ENCODE peak calls at places on chromosomes 16 and 17, in four cellular contexts. One of them, this sample, is unnamed.

GRCh38 chr17:58066409-58066808 is 16.8 kb upstream of the DYNLL2 start:
- DNase-seq in GM12878: no peak
- DNase-seq in WTC11: no peak
- DNase-seq in K562: no peak
- DNase-seq in this sample: no peak

GRCh38 chr17:63961355-63962207 is 11.1 kb downstream of the SCN4A start:
- DNase-seq in GM12878: no peak
- DNase-seq in WTC11: peak; percentile 100
- DNase-seq in K562: peak; percentile 95
- DNase-seq in this sample: peak; percentile 68

GRCh38 chr16:4574919-4575705 is 19.0 kb downstream of the C16orf96 start:
- DNase-seq in GM12878: no peak
- DNase-seq in WTC11: peak; percentile 66
- DNase-seq in K562: no peak
- DNase-seq in this sample: no peak

GRCh38 chr16:19094542-19095365 is 19.0 kb upstream of the ITPRIPL2 start:
- DNase-seq in GM12878: no peak
- DNase-seq in WTC11: no peak
- DNase-seq in K562: peak; percentile 28
- DNase-seq in this sample: peak; percentile 88

GRCh38 chr16:88973007-88973410 is 4.0 kb downstream of the CBFA2T3 start:
- DNase-seq in GM12878: no peak
- DNase-seq in WTC11: no peak
- DNase-seq in K562: peak; percentile 87
- DNase-seq in this sample: no peak

GRCh38 chr17:81082177-81083073 is 47.5 kb downstream of the BAIAP2 start:
- DNase-seq in GM12878: no peak
- DNase-seq in WTC11: no peak
- DNase-seq in K562: no peak
- DNase-seq in this sample: no peak

GRCh38 chr17:3693829-3694231 is 2.1 kb downstream of the P2RX5 start:
- DNase-seq in GM12878: peak; percentile 91
- DNase-seq in WTC11: no peak
- DNase-seq in K562: no peak
- DNase-seq in this sample: no peak

GRCh38 chr16:85998868-85999729 is 100.1 kb downstream of the IRF8 start:
- DNase-seq in GM12878: no peak
- DNase-seq in WTC11: no peak
- DNase-seq in K562: no peak
- DNase-seq in this sample: no peak

GRCh38 chr17:66720567-66720966 is 114.3 kb upstream of the CACNG5 start:
- DNase-seq in GM12878: no peak
- DNase-seq in WTC11: no peak
- DNase-seq in K562: no peak
- DNase-seq in this sample: no peak

GRCh38 chr16:14128097-14128496 is 57.0 kb downstream of the MRTFB start:
- DNase-seq in GM12878: no peak
- DNase-seq in WTC11: no peak
- DNase-seq in K562: peak; percentile 59
- DNase-seq in this sample: no peak

GRCh38 chr17:69567130-69567529 is 152.6 kb downstream of the MAP2K6 start:
- DNase-seq in GM12878: no peak
- DNase-seq in WTC11: no peak
- DNase-seq in K562: no peak
- DNase-seq in this sample: no peak

GRCh38 chr17:42301022-42301421 is 12.7 kb downstream of the STAT5A start:
- DNase-seq in GM12878: no peak
- DNase-seq in WTC11: no peak
- DNase-seq in K562: no peak
- DNase-seq in this sample: no peak

GRCh38 chr16:68265078-68265925 is 976 bp downstream of the SLC7A6 start:
- DNase-seq in GM12878: no peak
- DNase-seq in WTC11: peak; percentile 25
- DNase-seq in K562: peak; percentile 83
- DNase-seq in this sample: peak; percentile 100

GRCh38 chr16:12296991-12297390 is 320.5 kb downstream of the SNX29 start:
- DNase-seq in GM12878: no peak
- DNase-seq in WTC11: no peak
- DNase-seq in K562: no peak
- DNase-seq in this sample: no peak

GRCh38 chr16:89315791-89316581 is 98.5 kb downstream of the ZNF778 start:
- DNase-seq in GM12878: peak; percentile 44
- DNase-seq in WTC11: no peak
- DNase-seq in K562: peak; percentile 63
- DNase-seq in this sample: peak; percentile 29

GRCh38 chr16:89383095-89384003 is 107.0 kb downstream of the ANKRD11 start:
- DNase-seq in GM12878: no peak
- DNase-seq in WTC11: peak; percentile 45
- DNase-seq in K562: peak; percentile 91
- DNase-seq in this sample: peak; percentile 45

GRCh38 chr17:50420419-50421112 is 5.5 kb upstream of the ACSF2 start:
- DNase-seq in GM12878: no peak
- DNase-seq in WTC11: no peak
- DNase-seq in K562: no peak
- DNase-seq in this sample: peak; percentile 43

GRCh38 chr16:85612191-85612800 is 826 bp upstream of the GSE1 start:
- DNase-seq in GM12878: no peak
- DNase-seq in WTC11: no peak
- DNase-seq in K562: peak; percentile 84
- DNase-seq in this sample: peak; percentile 91

GRCh38 chr17:13735444-13735843 is 133.7 kb upstream of the HS3ST3A1 start:
- DNase-seq in GM12878: no peak
- DNase-seq in WTC11: peak; percentile 23
- DNase-seq in K562: peak; percentile 7
- DNase-seq in this sample: no peak

GRCh38 chr17:79306688-79307323 is 232.2 kb downstream of the ENGASE start:
- DNase-seq in GM12878: no peak
- DNase-seq in WTC11: no peak
- DNase-seq in K562: no peak
- DNase-seq in this sample: no peak

GRCh38 chr17:4607773-4608187 is 23.5 kb downstream of the SMTNL2 start:
- DNase-seq in GM12878: no peak
- DNase-seq in WTC11: no peak
- DNase-seq in K562: peak; percentile 53
- DNase-seq in this sample: no peak

GRCh38 chr16:29994613-29995329 is 646 bp downstream of the HIRIP3 start:
- DNase-seq in GM12878: no peak
- DNase-seq in WTC11: peak; percentile 84
- DNase-seq in K562: peak; percentile 80
- DNase-seq in this sample: no peak

GRCh38 chr17:7929158-7930029 is at the start of gene KCNAB3:
- DNase-seq in GM12878: no peak
- DNase-seq in WTC11: peak; percentile 87
- DNase-seq in K562: peak; percentile 20
- DNase-seq in this sample: no peak

GRCh38 chr17:79400989-79401703 is 209.7 kb downstream of the RBFOX3 start:
- DNase-seq in GM12878: no peak
- DNase-seq in WTC11: peak; percentile 79
- DNase-seq in K562: peak; percentile 77
- DNase-seq in this sample: peak; percentile 52

GRCh38 chr17:38798614-38799500 is 499 bp downstream of the PIP4K2B start:
- DNase-seq in GM12878: no peak
- DNase-seq in WTC11: no peak
- DNase-seq in K562: peak; percentile 61
- DNase-seq in this sample: peak; percentile 27

GRCh38 chr16:84543931-84544776 is 39.7 kb upstream of the MEAK7 start:
- DNase-seq in GM12878: no peak
- DNase-seq in WTC11: no peak
- DNase-seq in K562: no peak
- DNase-seq in this sample: no peak

GRCh38 chr17:74086992-74087391 is 116.5 kb upstream of the RPL38 start:
- DNase-seq in GM12878: no peak
- DNase-seq in WTC11: no peak
- DNase-seq in K562: no peak
- DNase-seq in this sample: no peak

GRCh38 chr17:74085434-74085833 is 118.0 kb upstream of the RPL38 start:
- DNase-seq in GM12878: no peak
- DNase-seq in WTC11: peak; percentile 52
- DNase-seq in K562: peak; percentile 22
- DNase-seq in this sample: no peak

GRCh38 chr17:74094651-74095050 is 108.8 kb upstream of the RPL38 start:
- DNase-seq in GM12878: no peak
- DNase-seq in WTC11: no peak
- DNase-seq in K562: no peak
- DNase-seq in this sample: no peak

DNA sequence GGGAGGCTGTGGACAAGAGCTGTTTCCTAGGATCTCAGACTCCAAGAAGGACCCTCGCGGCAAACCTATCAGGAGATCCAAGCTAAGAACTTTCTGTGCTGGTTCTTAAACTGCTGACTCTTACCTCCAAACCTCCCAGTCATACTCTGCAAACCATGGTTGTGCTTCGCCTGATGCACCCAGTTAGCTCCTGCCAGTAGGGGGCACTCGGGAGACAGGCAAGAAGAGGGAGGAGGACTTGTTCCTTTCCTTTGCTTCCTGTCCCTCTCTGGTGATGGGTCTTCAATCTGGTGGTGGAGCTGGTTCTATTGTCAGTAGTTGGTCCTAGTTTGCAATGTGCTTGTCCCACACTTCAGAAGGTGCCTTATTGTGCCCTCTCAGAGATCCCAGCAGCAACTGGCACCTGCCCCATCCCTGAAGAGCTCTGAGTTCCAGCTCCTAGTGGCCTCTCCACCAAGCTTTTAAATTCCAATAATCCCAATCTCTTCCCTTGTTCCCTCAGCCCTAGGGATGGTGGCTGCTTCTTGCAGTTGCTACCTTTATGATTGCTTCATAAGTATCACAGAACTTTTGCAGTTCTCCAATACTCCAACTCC is 113.5 kb upstream of the RPL38 start:
- DNase-seq in GM12878: peak; percentile 11
- DNase-seq in WTC11: peak; percentile 95
- DNase-seq in K562: peak; percentile 71
- DNase-seq in this sample: peak; percentile 68
- TF ChIP-seq TCF7 in GM12878: no peak
- TF ChIP-seq TCF7 in WTC11: no peak
- TF ChIP-seq TCF7 in K562: no peak
- TF ChIP-seq TCF7 in this sample: no peak

GRCh38 chr16:71630808-71631207 is 4.8 kb downstream of the MARVELD3 start:
- DNase-seq in GM12878: no peak
- DNase-seq in WTC11: no peak
- DNase-seq in K562: no peak
- DNase-seq in this sample: no peak

GRCh38 chr16:71626858-71627213 is 852 bp downstream of the MARVELD3 start:
- DNase-seq in GM12878: no peak
- DNase-seq in WTC11: peak; percentile 70
- DNase-seq in K562: no peak
- DNase-seq in this sample: no peak

GRCh38 chr16:71627631-71628236 is 1.8 kb downstream of the MARVELD3 start:
- DNase-seq in GM12878: no peak
- DNase-seq in WTC11: peak; percentile 31
- DNase-seq in K562: no peak
- DNase-seq in this sample: no peak

GRCh38 chr16:71629617-71630016 is 3.6 kb downstream of the MARVELD3 start:
- DNase-seq in GM12878: no peak
- DNase-seq in WTC11: no peak
- DNase-seq in K562: no peak
- DNase-seq in this sample: no peak

DNA sequence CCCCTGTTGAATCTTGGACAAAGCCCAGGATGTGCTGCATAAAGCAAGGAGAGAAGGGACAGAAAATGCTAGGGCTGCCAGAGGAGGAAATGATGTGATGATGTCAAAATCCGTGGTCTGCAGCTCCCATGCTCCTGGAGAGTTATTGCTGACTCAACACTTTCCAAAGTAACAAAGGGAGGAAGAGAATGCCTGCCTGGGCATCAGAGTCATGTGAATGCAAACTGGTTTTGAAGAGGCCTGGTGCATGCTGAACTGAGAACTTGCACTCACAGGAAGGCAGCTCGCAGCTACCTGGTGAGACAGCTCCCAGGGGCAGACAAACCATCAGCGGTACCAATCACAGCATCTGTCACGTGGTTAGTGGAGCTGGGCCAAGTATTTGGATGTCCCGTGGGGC is 2.8 kb downstream of the MARVELD3 start:
- DNase-seq in GM12878: no peak
- DNase-seq in WTC11: no peak
- DNase-seq in K562: no peak
- DNase-seq in this sample: no peak
- TF ChIP-seq TCF7 in GM12878: no peak
- TF ChIP-seq TCF7 in WTC11: no peak
- TF ChIP-seq TCF7 in K562: no peak
- TF ChIP-seq TCF7 in this sample: no peak

GRCh38 chr17:40070895-40071719 is 8.3 kb downstream of the THRA start:
- DNase-seq in GM12878: no peak
- DNase-seq in WTC11: no peak
- DNase-seq in K562: peak; percentile 68
- DNase-seq in this sample: no peak
- TF ChIP-seq TCF7 in GM12878: no peak
- TF ChIP-seq TCF7 in WTC11: no peak
- TF ChIP-seq TCF7 in K562: no peak
- TF ChIP-seq TCF7 in this sample: peak; percentile 7

DNA sequence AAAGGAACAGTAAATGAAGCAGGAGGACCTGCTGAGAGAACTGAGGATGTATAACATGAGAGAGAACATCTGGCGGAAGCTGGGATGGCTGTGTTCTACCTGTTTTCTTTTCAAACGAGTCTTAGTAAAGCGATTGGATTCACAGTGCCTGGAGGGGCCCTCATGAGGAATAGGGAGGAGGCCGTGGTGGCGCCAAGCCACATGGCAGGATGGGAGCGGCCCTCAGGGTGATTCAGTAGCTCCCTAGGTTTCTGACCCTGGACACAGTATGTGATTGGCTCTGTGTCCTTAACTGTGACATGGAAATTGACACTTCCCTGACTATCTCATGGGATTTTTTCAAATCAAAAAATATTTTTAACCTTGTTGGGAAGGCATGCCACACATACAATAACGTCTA is 32.1 kb downstream of the USP43 start:
- DNase-seq in GM12878: no peak
- DNase-seq in WTC11: no peak
- DNase-seq in K562: no peak
- DNase-seq in this sample: no peak
- TF ChIP-seq TCF7 in GM12878: no peak
- TF ChIP-seq TCF7 in WTC11: no peak
- TF ChIP-seq TCF7 in K562: no peak
- TF ChIP-seq TCF7 in this sample: no peak

GRCh38 chr17:72244494-72244893 is 123.7 kb downstream of the SOX9 start:
- DNase-seq in GM12878: no peak
- DNase-seq in WTC11: no peak
- DNase-seq in K562: no peak
- DNase-seq in this sample: no peak
- TF ChIP-seq TCF7 in GM12878: no peak
- TF ChIP-seq TCF7 in WTC11: no peak
- TF ChIP-seq TCF7 in K562: no peak
- TF ChIP-seq TCF7 in this sample: no peak

GRCh38 chr17:61809816-61810392 is 53.4 kb downstream of the BRIP1 start:
- DNase-seq in GM12878: no peak
- DNase-seq in WTC11: no peak
- DNase-seq in K562: no peak
- DNase-seq in this sample: no peak
- TF ChIP-seq TCF7 in GM12878: no peak
- TF ChIP-seq TCF7 in WTC11: no peak
- TF ChIP-seq TCF7 in K562: no peak
- TF ChIP-seq TCF7 in this sample: no peak